ENCODE peak calls at places on chromosomes 4 and X, in four cellular contexts. F is PC-9, N is HCT116, K is PC-3. H is an unnamed sample.

GRCh38 chrX:149641832-149642231 is 10.2 kb upstream of the TMEM185A start:
- DNase-seq in K (no peak), N (no peak), F (no peak), H (no peak)

GRCh38 chr4:24927039-24927438 is 14.2 kb upstream of the CCDC149 start:
- DNase-seq in K (no peak), F (no peak), N (no peak), H (no peak)

GRCh38 chrX:77785400-77785745 is 643 bp downstream of the ATRX start:
- DNase-seq in K (peak), N (no peak), F (no peak), H (no peak)

GRCh38 chrX:38654302-38654701 is 93.0 kb downstream of the TSPAN7 start:
- DNase-seq in N (peak), F (no peak), K (peak), H (peak)

GRCh38 chrX:45852884-45853283 is 652.2 kb upstream of the DIPK2B start:
- DNase-seq in K (peak), F (peak), N (no peak), H (no peak)

GRCh38 chrX:105564536-105564935 is 257.8 kb upstream of the NRK start:
- DNase-seq in N (no peak), F (peak), K (peak), H (no peak)

GRCh38 chr4:166527500-166527899 is 654.5 kb downstream of the TLL1 start:
- DNase-seq in N (no peak), K (peak), F (no peak), H (no peak)

GRCh38 chrX:6708041-6708440 is 173.1 kb upstream of the VCX3A start:
- DNase-seq in K (no peak), F (peak), N (no peak), H (no peak)

GRCh38 chr4:66929748-66930147 is 615.6 kb downstream of the CENPC start:
- DNase-seq in F (no peak), N (no peak), K (no peak), H (no peak)

DNA sequence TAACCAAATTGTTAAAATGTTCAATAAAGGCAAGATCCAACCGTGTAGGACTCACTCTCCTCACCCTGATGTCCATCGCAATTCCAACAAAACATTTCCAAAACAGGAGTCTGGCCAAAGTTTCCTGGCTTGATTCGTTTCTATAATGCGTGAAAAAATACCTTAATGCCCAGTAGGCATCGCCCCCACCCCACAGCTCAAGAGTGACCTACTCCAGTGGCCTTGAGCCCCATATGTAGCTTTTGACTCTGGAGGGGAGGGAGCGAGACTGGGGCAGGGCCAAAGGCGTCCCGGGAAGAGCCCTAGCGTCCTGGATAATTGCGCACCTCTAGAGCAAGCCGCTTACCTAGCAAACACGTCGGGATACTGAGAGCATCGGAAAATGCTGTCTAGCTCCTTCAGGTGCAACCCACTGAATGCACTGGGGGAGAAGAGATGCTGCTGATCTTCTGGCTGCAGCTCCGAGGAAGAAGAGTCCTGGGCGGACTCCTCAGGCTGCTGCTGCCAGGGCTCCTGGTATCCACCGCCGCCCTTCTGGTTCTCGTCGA is 55.6 kb upstream of the NKAP start:
- DNase-seq in N (no peak), F (no peak), K (no peak), H (no peak)
- TF ChIP-seq EZH2 in N (no peak), F (no peak), K (no peak), H (peak)

GRCh38 chr4:41361831-41362646 is 105.3 kb downstream of the UCHL1 start:
- DNase-seq in K (peak), F (peak), N (no peak), H (peak)

GRCh38 chr4:41359836-41360213 is 103.1 kb downstream of the UCHL1 start:
- DNase-seq in N (no peak), F (no peak), K (no peak), H (no peak)

GRCh38 chr4:41360214-41360910 is 103.6 kb downstream of the UCHL1 start:
- DNase-seq in N (no peak), F (peak), K (peak), H (peak)

GRCh38 chr4:41362647-41363383 is 106.1 kb downstream of the UCHL1 start:
- DNase-seq in K (no peak), F (no peak), N (no peak), H (no peak)

GRCh38 chr4:41360911-41361830 is 104.4 kb downstream of the UCHL1 start:
- DNase-seq in F (peak), K (peak), N (no peak), H (peak)
- TF ChIP-seq EZH2 in F (no peak), K (no peak), N (no peak), H (peak)

GRCh38 chrX:1824855-1825254 is 210.0 kb downstream of the ASMT start:
- DNase-seq in F (no peak), K (no peak), N (no peak), H (no peak)
- TF ChIP-seq EZH2 in F (no peak), K (no peak), N (no peak), H (no peak)

DNA sequence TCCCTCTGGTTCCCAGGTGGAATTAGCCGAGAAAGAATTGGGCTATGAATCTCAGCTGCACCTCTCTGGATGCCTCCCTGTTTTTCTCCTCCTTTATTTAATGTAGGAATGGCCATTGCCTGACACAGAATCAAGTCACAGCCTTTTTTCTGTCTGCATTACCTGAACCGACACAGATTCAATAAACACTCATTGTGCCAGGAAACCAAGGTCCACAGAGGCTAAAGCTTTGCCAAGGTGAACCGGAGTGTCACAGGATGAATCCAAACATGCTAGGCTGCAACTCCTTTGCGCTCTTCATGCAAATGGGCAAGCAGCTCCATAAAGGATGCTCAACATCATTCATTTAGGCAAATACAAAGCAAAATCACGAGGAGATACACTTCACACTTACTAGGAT is 199.8 kb upstream of the AGTR2 start:
- DNase-seq in F (no peak), N (no peak), K (no peak), H (no peak)
- TF ChIP-seq EZH2 in F (no peak), N (no peak), K (no peak), H (no peak)

DNA sequence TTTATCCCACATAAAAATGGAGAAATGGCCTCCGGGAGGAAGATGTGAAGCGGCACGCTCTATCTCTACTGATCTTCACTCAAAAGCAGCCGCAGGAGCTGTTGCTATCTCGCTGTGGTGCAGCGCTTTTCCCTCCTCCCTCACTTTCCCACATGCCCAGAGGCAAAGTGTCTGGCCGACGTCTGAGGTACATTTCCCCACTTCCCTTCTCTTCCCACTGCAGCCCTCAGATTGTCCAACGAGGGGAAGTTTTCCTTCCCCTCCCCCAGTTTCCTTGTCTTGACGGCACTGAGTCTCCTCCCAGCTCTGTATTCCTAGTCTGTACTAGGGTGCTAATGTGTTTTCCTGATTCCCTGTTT is 662 bp upstream of the COL25A1 start:
- DNase-seq in N (no peak), F (no peak), K (no peak), H (peak)
- TF ChIP-seq EZH2 in N (no peak), F (no peak), K (no peak), H (no peak)

H was measured in endothelial cell of umbilical vein.